ENCODE peak calls at places on chromosomes 12 and 14, in nine cellular contexts. V, Y, S, Q, T, H, W, A and X are unnamed samples.

GRCh38 chr14:39102265-39102968 is 618 bp downstream of the SEC23A start:
- DNase-seq in T (no peak), V (no peak), A (peak), S (no peak), Y (peak), W (peak), H (peak), Q (peak), X (peak)

GRCh38 chr12:71214511-71215285 is 56.9 kb upstream of the TSPAN8 start:
- DNase-seq in H (no peak), Y (no peak), T (no peak), V (no peak), W (peak), A (no peak), S (no peak), Q (no peak), X (peak)

GRCh38 chr12:126874427-126875026 is 1392.4 kb upstream of the TMEM132C start:
- DNase-seq in A (peak), W (peak), T (peak), S (peak), Y (peak), V (peak), H (peak), Q (peak), X (peak)

GRCh38 chr12:19428261-19428660 is 11.0 kb upstream of the AEBP2 start:
- DNase-seq in T (no peak), S (no peak), Q (no peak), Y (no peak), A (no peak), V (no peak), W (no peak), H (no peak), X (no peak)

GRCh38 chr14:99387880-99388279 is 92.8 kb downstream of the SETD3 start:
- DNase-seq in T (no peak), V (no peak), Y (no peak), H (no peak), S (no peak), A (no peak), Q (no peak), W (no peak), X (no peak)

GRCh38 chr12:131347345-131347714 is 363.6 kb upstream of the SFSWAP start:
- DNase-seq in W (no peak), S (no peak), H (no peak), Y (no peak), A (no peak), V (no peak), T (no peak), Q (no peak), X (no peak)

GRCh38 chr12:78406776-78407335 is 457.7 kb upstream of the SYT1 start:
- DNase-seq in Q (no peak), A (no peak), W (no peak), H (no peak), Y (no peak), S (no peak), V (no peak), T (no peak), X (no peak)

GRCh38 chr12:76762556-76762955 is 1.4 kb upstream of the ZDHHC17 start:
- DNase-seq in S (no peak), V (no peak), T (no peak), A (no peak), Y (peak), Q (peak), H (no peak), W (no peak), X (no peak)

GRCh38 chr12:2289525-2289924 is 236.7 kb downstream of the CACNA1C start:
- DNase-seq in T (no peak), W (no peak), A (no peak), H (no peak), S (no peak), Q (no peak), V (no peak), Y (no peak), X (no peak)

GRCh38 chr12:124296295-124296915 is 1.5 kb downstream of the RFLNA start:
- DNase-seq in Q (no peak), S (no peak), T (no peak), W (no peak), V (no peak), A (no peak), Y (no peak), H (no peak), X (peak)